ENCODE peak calls at places on chromosomes 3 and 15, in eight cellular contexts. One of them, this sample, is unnamed.

GRCh38 chr3:129313983-129314756 is 35.5 kb downstream of the HMCES start:
- DNase-seq in aorta: peak
- DNase-seq in K562: peak
- DNase-seq in GM23248: peak
- DNase-seq in stomach: no peak
- DNase-seq in Peyer's patch: no peak
- DNase-seq in dorsolateral prefrontal cortex: no peak
- DNase-seq in A549: no peak
- DNase-seq in this sample: no peak

GRCh38 chr3:140467916-140468315 is 209.9 kb upstream of the TRIM42 start:
- DNase-seq in aorta: no peak
- DNase-seq in K562: no peak
- DNase-seq in GM23248: no peak
- DNase-seq in stomach: no peak
- DNase-seq in Peyer's patch: no peak
- DNase-seq in dorsolateral prefrontal cortex: no peak
- DNase-seq in A549: no peak
- DNase-seq in this sample: no peak

GRCh38 chr3:129346690-129347440 is 68.2 kb downstream of the HMCES start:
- DNase-seq in aorta: no peak
- DNase-seq in K562: no peak
- DNase-seq in GM23248: no peak
- DNase-seq in stomach: no peak
- DNase-seq in Peyer's patch: no peak
- DNase-seq in dorsolateral prefrontal cortex: no peak
- DNase-seq in A549: no peak
- DNase-seq in this sample: no peak

GRCh38 chr15:88749699-88750098 is 53.5 kb upstream of the ACAN start:
- DNase-seq in aorta: no peak
- DNase-seq in K562: no peak
- DNase-seq in GM23248: no peak
- DNase-seq in stomach: no peak
- DNase-seq in Peyer's patch: no peak
- DNase-seq in dorsolateral prefrontal cortex: no peak
- DNase-seq in A549: no peak
- DNase-seq in this sample: no peak

GRCh38 chr15:42107483-42107882 is 13.1 kb upstream of the PLA2G4D start:
- DNase-seq in aorta: no peak
- DNase-seq in K562: no peak
- DNase-seq in GM23248: peak
- DNase-seq in stomach: peak
- DNase-seq in Peyer's patch: peak
- DNase-seq in dorsolateral prefrontal cortex: peak
- DNase-seq in A549: no peak
- DNase-seq in this sample: no peak

GRCh38 chr3:9765865-9766264 is 3.9 kb downstream of the CAMK1 start:
- DNase-seq in aorta: no peak
- DNase-seq in K562: peak
- DNase-seq in GM23248: no peak
- DNase-seq in stomach: no peak
- DNase-seq in Peyer's patch: no peak
- DNase-seq in dorsolateral prefrontal cortex: no peak
- DNase-seq in A549: no peak
- DNase-seq in this sample: no peak

GRCh38 chr15:78944202-78944625 is 632 bp downstream of the CTSH start:
- DNase-seq in aorta: peak
- DNase-seq in K562: no peak
- DNase-seq in GM23248: no peak
- DNase-seq in stomach: peak
- DNase-seq in Peyer's patch: peak
- DNase-seq in dorsolateral prefrontal cortex: no peak
- DNase-seq in A549: no peak
- DNase-seq in this sample: no peak

GRCh38 chr3:123307064-123307463 is 105.3 kb downstream of the SEC22A start:
- DNase-seq in aorta: peak
- DNase-seq in K562: no peak
- DNase-seq in GM23248: no peak
- DNase-seq in stomach: no peak
- DNase-seq in Peyer's patch: no peak
- DNase-seq in dorsolateral prefrontal cortex: no peak
- DNase-seq in A549: no peak
- DNase-seq in this sample: no peak

GRCh38 chr15:37204698-37205097 is 104.3 kb upstream of the MEIS2 start:
- DNase-seq in aorta: no peak
- DNase-seq in K562: no peak
- DNase-seq in GM23248: no peak
- DNase-seq in stomach: no peak
- DNase-seq in Peyer's patch: no peak
- DNase-seq in dorsolateral prefrontal cortex: no peak
- DNase-seq in A549: no peak
- DNase-seq in this sample: no peak

DNA sequence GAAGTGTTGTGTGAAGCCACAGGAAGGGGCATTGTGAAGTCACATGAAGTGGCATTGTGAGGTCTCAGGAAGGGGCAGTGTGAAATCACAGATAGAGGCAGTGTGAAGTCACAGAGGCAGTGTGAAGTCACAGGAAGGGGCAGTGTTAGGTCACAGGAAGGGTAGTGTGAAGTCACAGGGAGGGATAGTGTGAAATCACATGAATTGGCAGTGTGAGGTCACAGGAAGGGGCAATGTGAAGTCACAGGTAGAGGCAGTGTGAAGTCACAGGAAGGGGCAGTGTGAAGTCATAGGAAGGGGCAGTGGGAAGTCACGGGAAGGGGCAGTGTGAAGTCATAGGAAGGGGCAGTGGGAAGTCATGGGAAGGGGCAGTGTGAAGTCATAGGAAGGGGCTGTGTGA is 37.9 kb downstream of the GASK1A start:
- DNase-seq in aorta: no peak
- DNase-seq in K562: no peak
- DNase-seq in GM23248: no peak
- DNase-seq in stomach: no peak
- DNase-seq in Peyer's patch: no peak
- DNase-seq in dorsolateral prefrontal cortex: no peak
- DNase-seq in A549: no peak
- DNase-seq in this sample: no peak
- H3K27ac ChIP-seq in aorta: no peak
- H3K27ac ChIP-seq in K562: no peak
- H3K27ac ChIP-seq in GM23248: no peak
- H3K27ac ChIP-seq in stomach: no peak
- H3K27ac ChIP-seq in Peyer's patch: no peak
- H3K27ac ChIP-seq in dorsolateral prefrontal cortex: no peak
- H3K27ac ChIP-seq in A549: no peak
- H3K27ac ChIP-seq in this sample: no peak

DNA sequence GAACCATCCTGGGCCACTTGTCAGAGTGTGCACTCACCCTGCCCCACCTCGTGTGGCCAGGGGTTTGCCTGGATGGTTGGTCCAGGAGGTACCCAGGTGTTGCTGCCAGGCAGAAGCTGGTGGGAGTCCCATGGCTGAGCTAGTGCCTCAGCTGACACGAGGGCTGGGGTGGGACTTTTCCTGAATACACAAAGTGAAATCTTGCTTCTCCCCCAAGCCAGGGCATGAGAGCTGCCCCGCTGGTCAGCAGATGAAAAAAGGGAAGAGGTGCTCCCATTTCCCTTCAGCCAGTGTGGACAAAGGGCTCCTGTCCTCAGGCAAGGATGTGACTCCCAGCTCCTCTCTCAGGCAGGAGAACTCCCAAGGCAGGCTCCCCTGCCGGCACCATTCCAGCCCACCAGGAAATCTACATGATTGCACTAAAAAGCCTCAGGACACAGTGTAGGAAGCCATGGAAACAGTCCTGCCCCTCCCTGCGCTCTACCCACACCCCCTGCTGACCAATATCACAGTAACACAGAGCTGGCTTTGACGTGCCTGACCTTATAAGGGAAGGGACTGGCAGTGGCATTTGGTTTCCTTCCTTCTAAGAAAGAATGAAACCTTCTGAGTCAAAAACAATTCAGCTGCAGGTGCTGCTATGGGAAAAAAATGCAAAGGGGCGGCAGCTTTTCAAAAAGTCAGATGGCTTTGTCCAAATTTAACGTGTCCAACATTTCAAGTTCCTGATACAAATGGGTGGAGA is 33.9 kb downstream of the MYO5C start:
- DNase-seq in aorta: peak
- DNase-seq in K562: no peak
- DNase-seq in GM23248: peak
- DNase-seq in stomach: peak
- DNase-seq in Peyer's patch: peak
- DNase-seq in dorsolateral prefrontal cortex: peak
- DNase-seq in A549: peak
- DNase-seq in this sample: peak
- H3K4me3 ChIP-seq in aorta: no peak
- H3K4me3 ChIP-seq in K562: no peak
- H3K4me3 ChIP-seq in GM23248: no peak
- H3K4me3 ChIP-seq in stomach: no peak
- H3K4me3 ChIP-seq in Peyer's patch: no peak
- H3K4me3 ChIP-seq in dorsolateral prefrontal cortex: no peak
- H3K4me3 ChIP-seq in A549: no peak
- H3K4me3 ChIP-seq in this sample: no peak

GRCh38 chr3:12754315-12754714 is 4.7 kb downstream of the TMEM40 start:
- DNase-seq in aorta: no peak
- DNase-seq in K562: no peak
- DNase-seq in GM23248: no peak
- DNase-seq in stomach: no peak
- DNase-seq in Peyer's patch: no peak
- DNase-seq in dorsolateral prefrontal cortex: no peak
- DNase-seq in A549: no peak
- DNase-seq in this sample: no peak
- H3K27ac ChIP-seq in aorta: no peak
- H3K27ac ChIP-seq in K562: no peak
- H3K27ac ChIP-seq in GM23248: no peak
- H3K27ac ChIP-seq in stomach: no peak
- H3K27ac ChIP-seq in Peyer's patch: no peak
- H3K27ac ChIP-seq in dorsolateral prefrontal cortex: no peak
- H3K27ac ChIP-seq in A549: peak
- H3K27ac ChIP-seq in this sample: no peak

GRCh38 chr15:65863106-65863505 is 6.2 kb upstream of the RAB11A start:
- DNase-seq in aorta: no peak
- DNase-seq in K562: no peak
- DNase-seq in GM23248: no peak
- DNase-seq in stomach: no peak
- DNase-seq in Peyer's patch: no peak
- DNase-seq in dorsolateral prefrontal cortex: no peak
- DNase-seq in A549: no peak
- DNase-seq in this sample: no peak

GRCh38 chr15:65856821-65857455 is 12.4 kb upstream of the RAB11A start:
- DNase-seq in aorta: peak
- DNase-seq in K562: peak
- DNase-seq in GM23248: peak
- DNase-seq in stomach: peak
- DNase-seq in Peyer's patch: peak
- DNase-seq in dorsolateral prefrontal cortex: peak
- DNase-seq in A549: peak
- DNase-seq in this sample: peak

GRCh38 chr15:65862682-65863081 is 6.6 kb upstream of the RAB11A start:
- DNase-seq in aorta: no peak
- DNase-seq in K562: peak
- DNase-seq in GM23248: peak
- DNase-seq in stomach: peak
- DNase-seq in Peyer's patch: no peak
- DNase-seq in dorsolateral prefrontal cortex: no peak
- DNase-seq in A549: peak
- DNase-seq in this sample: no peak

GRCh38 chr15:65851981-65852380 is 17.3 kb upstream of the RAB11A start:
- DNase-seq in aorta: no peak
- DNase-seq in K562: no peak
- DNase-seq in GM23248: no peak
- DNase-seq in stomach: no peak
- DNase-seq in Peyer's patch: no peak
- DNase-seq in dorsolateral prefrontal cortex: no peak
- DNase-seq in A549: no peak
- DNase-seq in this sample: no peak

DNA sequence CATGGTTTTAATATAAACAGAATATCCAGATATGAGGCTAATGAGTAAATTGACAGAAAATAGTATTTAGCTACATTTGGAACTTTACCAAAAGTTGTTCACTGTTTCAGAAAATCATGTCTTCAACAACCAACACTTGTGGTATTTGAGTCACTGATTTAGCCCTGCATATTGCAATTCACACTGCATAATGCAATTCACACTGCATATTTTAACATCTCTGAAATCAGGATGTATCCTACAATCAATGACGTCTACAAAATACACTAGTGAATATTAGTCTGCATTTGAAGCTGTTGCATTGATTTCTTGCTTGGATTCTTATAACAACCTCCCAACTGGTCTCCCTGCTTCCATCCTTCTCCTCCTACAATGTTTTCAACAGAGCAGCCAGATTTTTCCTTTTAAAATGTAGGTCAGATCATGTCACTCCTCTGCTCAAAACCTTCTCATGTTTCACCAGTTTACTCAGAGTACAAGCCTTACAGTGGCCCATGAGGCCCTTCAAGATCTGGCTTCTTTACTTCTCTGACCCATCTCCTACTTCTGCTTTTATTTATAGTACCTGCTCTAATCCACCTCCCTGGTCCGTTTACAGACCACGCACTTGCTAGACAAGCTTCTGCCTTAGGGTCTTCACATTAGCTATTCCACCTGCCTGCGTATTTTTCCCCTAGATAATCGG is 11.4 kb upstream of the RAB11A start:
- DNase-seq in aorta: no peak
- DNase-seq in K562: no peak
- DNase-seq in GM23248: no peak
- DNase-seq in stomach: no peak
- DNase-seq in Peyer's patch: no peak
- DNase-seq in dorsolateral prefrontal cortex: no peak
- DNase-seq in A549: no peak
- DNase-seq in this sample: no peak
- H3K4me3 ChIP-seq in aorta: no peak
- H3K4me3 ChIP-seq in K562: no peak
- H3K4me3 ChIP-seq in GM23248: no peak
- H3K4me3 ChIP-seq in stomach: no peak
- H3K4me3 ChIP-seq in Peyer's patch: no peak
- H3K4me3 ChIP-seq in dorsolateral prefrontal cortex: no peak
- H3K4me3 ChIP-seq in A549: no peak
- H3K4me3 ChIP-seq in this sample: no peak

DNA sequence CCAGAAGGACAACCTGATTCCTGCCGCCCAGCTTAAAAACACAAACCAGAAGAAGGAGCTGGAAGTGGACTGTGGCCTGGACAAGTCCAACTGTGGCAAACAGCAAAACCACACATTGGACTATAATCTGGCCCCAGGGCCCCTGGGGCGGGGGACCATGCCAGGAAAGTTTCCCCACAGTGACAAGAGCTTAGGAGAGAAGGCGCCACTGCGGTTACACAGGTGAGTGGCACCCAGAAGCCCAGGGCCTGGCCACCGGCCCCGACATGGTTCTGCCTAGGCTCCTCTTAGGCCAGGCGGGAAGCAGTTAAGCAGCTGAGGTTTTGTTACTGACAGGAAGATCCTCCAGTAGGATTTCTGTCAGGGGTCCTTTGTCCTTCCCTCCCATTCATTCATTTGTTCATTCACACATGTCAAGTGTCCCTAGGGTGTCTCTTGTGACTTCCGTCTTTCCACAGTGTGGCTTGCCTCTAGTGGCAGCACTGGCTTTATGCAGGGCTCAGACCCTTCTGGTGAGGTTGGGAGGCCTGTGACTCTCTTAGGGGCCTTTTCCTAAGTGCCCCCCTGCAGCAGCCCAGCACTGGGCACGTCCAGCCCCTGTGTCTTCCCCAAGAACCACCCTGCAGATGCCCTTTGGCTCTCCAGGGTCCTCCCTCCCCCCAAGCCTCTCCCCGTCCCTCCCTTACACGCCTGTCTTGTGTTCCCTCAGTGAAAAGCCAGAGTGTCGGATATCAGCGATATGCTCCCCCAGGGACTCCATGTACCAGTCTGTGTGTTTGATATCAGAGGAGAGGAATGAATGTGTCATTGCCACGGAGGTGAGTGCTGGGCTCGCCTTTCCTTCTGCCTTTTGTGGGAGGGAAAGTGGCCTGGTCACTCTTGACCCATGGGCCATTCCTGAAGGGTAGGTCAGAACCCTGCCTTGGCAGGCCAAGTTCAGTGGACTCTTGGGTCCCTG is 7.8 kb downstream of the DLL4 start:
- DNase-seq in aorta: no peak
- DNase-seq in K562: no peak
- DNase-seq in GM23248: peak
- DNase-seq in stomach: no peak
- DNase-seq in Peyer's patch: no peak
- DNase-seq in dorsolateral prefrontal cortex: no peak
- DNase-seq in A549: no peak
- DNase-seq in this sample: no peak
- H3K27ac ChIP-seq in aorta: no peak
- H3K27ac ChIP-seq in K562: no peak
- H3K27ac ChIP-seq in GM23248: no peak
- H3K27ac ChIP-seq in stomach: no peak
- H3K27ac ChIP-seq in Peyer's patch: peak
- H3K27ac ChIP-seq in dorsolateral prefrontal cortex: no peak
- H3K27ac ChIP-seq in A549: no peak
- H3K27ac ChIP-seq in this sample: no peak